ENCODE peak calls at places on chromosomes 4 and X, in four cellular contexts. C, L, S and R are unnamed samples.

GRCh38 chr4:19748470-19748869 is 503.2 kb upstream of the SLIT2 start:
- DNase-seq in C (no peak), L (peak; percentile 91), S (peak; percentile 56), R (peak; percentile 41)

GRCh38 chr4:1402516-1403101 is 3.6 kb downstream of the NKX1-1 start:
- DNase-seq in C (no peak), L (no peak), S (no peak), R (no peak)

GRCh38 chr4:43132010-43132582 is 239.6 kb downstream of the GRXCR1 start:
- DNase-seq in C (peak; percentile 77), L (peak; percentile 79), S (peak; percentile 40), R (peak; percentile 28)

GRCh38 chr4:139278450-139278849 is 1.6 kb downstream of the MGARP start:
- DNase-seq in C (no peak), L (no peak), S (no peak), R (no peak)

GRCh38 chr4:125315571-125316390 is 1.0 kb downstream of the FAT4 start:
- DNase-seq in C (peak; percentile 65), L (peak; percentile 48), S (peak; percentile 41), R (peak; percentile 23)

GRCh38 chr4:98908182-98908581 is 20.8 kb downstream of the EIF4E start:
- DNase-seq in C (no peak), L (peak; percentile 9), S (no peak), R (no peak)

GRCh38 chrX:136880003-136880451 is 498 bp downstream of the RBMX start:
- DNase-seq in C (peak; percentile 12), L (peak; percentile 13), S (peak; percentile 28), R (peak; percentile 13)

GRCh38 chrX:119617511-119618164 is 11.4 kb upstream of the NKRF start:
- DNase-seq in C (no peak), L (no peak), S (no peak), R (no peak)

GRCh38 chr4:6933691-6934430 is 24.2 kb downstream of the TBC1D14 start:
- DNase-seq in C (no peak), L (no peak), S (no peak), R (no peak)

GRCh38 chr4:185846550-185847210 is 34.7 kb upstream of the SORBS2 start:
- DNase-seq in C (no peak), L (peak; percentile 45), S (no peak), R (no peak)

GRCh38 chr4:2044542-2045517 is 14.3 kb upstream of the NAT8L start:
- DNase-seq in C (no peak), L (no peak), S (no peak), R (no peak)

GRCh38 chr4:15396157-15396800 is 31.6 kb upstream of the C1QTNF7 start:
- DNase-seq in C (peak; percentile 54), L (peak; percentile 65), S (no peak), R (peak; percentile 42)

GRCh38 chr4:159776915-159777314 is 674.0 kb downstream of the RAPGEF2 start:
- DNase-seq in C (no peak), L (no peak), S (no peak), R (no peak)

GRCh38 chr4:22531226-22531625 is 15.4 kb upstream of the ADGRA3 start:
- DNase-seq in C (no peak), L (peak; percentile 9), S (no peak), R (no peak)

GRCh38 chrX:38117485-38117884 is 103.2 kb downstream of the SRPX start:
- DNase-seq in C (no peak), L (peak; percentile 80), S (no peak), R (no peak)

GRCh38 chr4:142850478-142850877 is 4.4 kb upstream of the INPP4B start:
- DNase-seq in C (no peak), L (no peak), S (no peak), R (peak; percentile 11)
- TF ChIP-seq CTCF in C (no peak), L (peak; percentile 35), S (no peak), R (peak; percentile 70)

GRCh38 chrX:143788265-143788664 is 67.7 kb upstream of the SPANXN2 start:
- DNase-seq in C (no peak), L (peak; percentile 46), S (no peak), R (no peak)
- TF ChIP-seq CTCF in C (no peak), L (peak; percentile 58), S (no peak), R (peak; percentile 67)

GRCh38 chrX:15468036-15468435 is 25.1 kb downstream of the PIR start:
- DNase-seq in C (no peak), L (peak; percentile 81), S (no peak), R (peak; percentile 74)
- TF ChIP-seq CTCF in C (no peak), L (peak; percentile 55), S (peak; percentile 15), R (peak; percentile 68)

GRCh38 chr4:93788712-93789111 is 39.8 kb upstream of the ATOH1 start:
- DNase-seq in C (peak; percentile 13), L (peak; percentile 9), S (no peak), R (peak; percentile 13)
- TF ChIP-seq CTCF in C (peak; percentile 64), L (peak; percentile 43), S (no peak), R (peak; percentile 68)

GRCh38 chrX:106397788-106398538 is 213.8 kb upstream of the RADX start:
- DNase-seq in C (no peak), L (peak; percentile 23), S (no peak), R (no peak)
- TF ChIP-seq CTCF in C (no peak), L (peak; percentile 18), S (no peak), R (no peak)

GRCh38 chrX:6021316-6022091 is 207.2 kb downstream of the NLGN4X start:
- DNase-seq in C (peak; percentile 50), L (peak; percentile 21), S (peak; percentile 31), R (peak; percentile 0)
- TF ChIP-seq CTCF in C (peak; percentile 71), L (peak; percentile 62), S (peak; percentile 38), R (peak; percentile 70)